ENCODE peak calls at places on chromosomes 2 and 18, in five cellular contexts. One of them, this sample, is unnamed.

GRCh38 chr2:1991126-1991525 is 246.8 kb upstream of the PXDN start:
- DNase-seq in hepatic stellate cell: no peak
- DNase-seq in CD8-positive, alpha-beta memory T cell: no peak
- DNase-seq in NCI-H2081 treated with DMSO at 0.1 percent for 48 hours: no peak
- DNase-seq in Ammon's horn: no peak
- DNase-seq in this sample: no peak

GRCh38 chr2:222492683-222493082 is 68.3 kb downstream of the SGPP2 start:
- DNase-seq in hepatic stellate cell: no peak
- DNase-seq in CD8-positive, alpha-beta memory T cell: no peak
- DNase-seq in NCI-H2081 treated with DMSO at 0.1 percent for 48 hours: no peak
- DNase-seq in Ammon's horn: no peak
- DNase-seq in this sample: no peak

GRCh38 chr2:224894356-224894755 is 147.9 kb downstream of the DOCK10 start:
- DNase-seq in hepatic stellate cell: no peak
- DNase-seq in CD8-positive, alpha-beta memory T cell: no peak
- DNase-seq in NCI-H2081 treated with DMSO at 0.1 percent for 48 hours: no peak
- DNase-seq in Ammon's horn: peak
- DNase-seq in this sample: peak

GRCh38 chr2:168254158-168254935 is 7.0 kb upstream of the STK39 start:
- DNase-seq in hepatic stellate cell: peak
- DNase-seq in CD8-positive, alpha-beta memory T cell: no peak
- DNase-seq in NCI-H2081 treated with DMSO at 0.1 percent for 48 hours: no peak
- DNase-seq in Ammon's horn: no peak
- DNase-seq in this sample: no peak

GRCh38 chr2:227626580-227627151 is 9.4 kb downstream of the SCYGR4 start:
- DNase-seq in hepatic stellate cell: no peak
- DNase-seq in CD8-positive, alpha-beta memory T cell: no peak
- DNase-seq in NCI-H2081 treated with DMSO at 0.1 percent for 48 hours: no peak
- DNase-seq in Ammon's horn: no peak
- DNase-seq in this sample: no peak

GRCh38 chr18:74836296-74837139 is 238.8 kb downstream of the ZNF407 start:
- DNase-seq in hepatic stellate cell: no peak
- DNase-seq in CD8-positive, alpha-beta memory T cell: no peak
- DNase-seq in NCI-H2081 treated with DMSO at 0.1 percent for 48 hours: peak
- DNase-seq in Ammon's horn: peak
- DNase-seq in this sample: no peak

GRCh38 chr2:54845514-54845913 is 122.1 kb downstream of the EML6 start:
- DNase-seq in hepatic stellate cell: no peak
- DNase-seq in CD8-positive, alpha-beta memory T cell: no peak
- DNase-seq in NCI-H2081 treated with DMSO at 0.1 percent for 48 hours: no peak
- DNase-seq in Ammon's horn: no peak
- DNase-seq in this sample: no peak

GRCh38 chr2:7604456-7604855 is 687.2 kb downstream of the RNF144A start:
- DNase-seq in hepatic stellate cell: no peak
- DNase-seq in CD8-positive, alpha-beta memory T cell: no peak
- DNase-seq in NCI-H2081 treated with DMSO at 0.1 percent for 48 hours: no peak
- DNase-seq in Ammon's horn: no peak
- DNase-seq in this sample: no peak

GRCh38 chr2:148968776-148969175 is 69.7 kb upstream of the LYPD6B start:
- DNase-seq in hepatic stellate cell: no peak
- DNase-seq in CD8-positive, alpha-beta memory T cell: no peak
- DNase-seq in NCI-H2081 treated with DMSO at 0.1 percent for 48 hours: no peak
- DNase-seq in Ammon's horn: no peak
- DNase-seq in this sample: no peak

GRCh38 chr2:112154246-112155110 is 16.3 kb downstream of the FBLN7 start:
- DNase-seq in hepatic stellate cell: no peak
- DNase-seq in CD8-positive, alpha-beta memory T cell: no peak
- DNase-seq in NCI-H2081 treated with DMSO at 0.1 percent for 48 hours: no peak
- DNase-seq in Ammon's horn: no peak
- DNase-seq in this sample: peak

GRCh38 chr2:41973871-41974270 is 74.0 kb upstream of the PKDCC start:
- DNase-seq in hepatic stellate cell: no peak
- DNase-seq in CD8-positive, alpha-beta memory T cell: no peak
- DNase-seq in NCI-H2081 treated with DMSO at 0.1 percent for 48 hours: no peak
- DNase-seq in Ammon's horn: no peak
- DNase-seq in this sample: no peak

GRCh38 chr2:128037624-128038023 is 9.8 kb upstream of the SAP130 start:
- DNase-seq in hepatic stellate cell: no peak
- DNase-seq in CD8-positive, alpha-beta memory T cell: no peak
- DNase-seq in NCI-H2081 treated with DMSO at 0.1 percent for 48 hours: no peak
- DNase-seq in Ammon's horn: no peak
- DNase-seq in this sample: no peak

GRCh38 chr2:10316336-10316735 is 13.6 kb downstream of the HPCAL1 start:
- DNase-seq in hepatic stellate cell: no peak
- DNase-seq in CD8-positive, alpha-beta memory T cell: no peak
- DNase-seq in NCI-H2081 treated with DMSO at 0.1 percent for 48 hours: no peak
- DNase-seq in Ammon's horn: no peak
- DNase-seq in this sample: no peak

GRCh38 chr2:158797963-158798700 is 3.0 kb downstream of the DAPL1 start:
- DNase-seq in hepatic stellate cell: no peak
- DNase-seq in CD8-positive, alpha-beta memory T cell: no peak
- DNase-seq in NCI-H2081 treated with DMSO at 0.1 percent for 48 hours: no peak
- DNase-seq in Ammon's horn: no peak
- DNase-seq in this sample: no peak

GRCh38 chr2:10535703-10536102 is 87.6 kb upstream of the ODC1 start:
- DNase-seq in hepatic stellate cell: no peak
- DNase-seq in CD8-positive, alpha-beta memory T cell: no peak
- DNase-seq in NCI-H2081 treated with DMSO at 0.1 percent for 48 hours: no peak
- DNase-seq in Ammon's horn: no peak
- DNase-seq in this sample: no peak

GRCh38 chr18:76467371-76468190 is 27.5 kb downstream of the ZNF516 start:
- DNase-seq in hepatic stellate cell: peak
- DNase-seq in CD8-positive, alpha-beta memory T cell: no peak
- DNase-seq in NCI-H2081 treated with DMSO at 0.1 percent for 48 hours: no peak
- DNase-seq in Ammon's horn: no peak
- DNase-seq in this sample: no peak

GRCh38 chr2:198106621-198107020 is 302.2 kb downstream of the PLCL1 start:
- DNase-seq in hepatic stellate cell: no peak
- DNase-seq in CD8-positive, alpha-beta memory T cell: no peak
- DNase-seq in NCI-H2081 treated with DMSO at 0.1 percent for 48 hours: no peak
- DNase-seq in Ammon's horn: peak
- DNase-seq in this sample: no peak

GRCh38 chr2:21535826-21536225 is 412.1 kb downstream of the TDRD15 start:
- DNase-seq in hepatic stellate cell: no peak
- DNase-seq in CD8-positive, alpha-beta memory T cell: no peak
- DNase-seq in NCI-H2081 treated with DMSO at 0.1 percent for 48 hours: no peak
- DNase-seq in Ammon's horn: no peak
- DNase-seq in this sample: no peak

GRCh38 chr18:2651981-2652380 is 3.5 kb upstream of the SMCHD1 start:
- DNase-seq in hepatic stellate cell: no peak
- DNase-seq in CD8-positive, alpha-beta memory T cell: no peak
- DNase-seq in NCI-H2081 treated with DMSO at 0.1 percent for 48 hours: no peak
- DNase-seq in Ammon's horn: no peak
- DNase-seq in this sample: no peak